ENCODE peak calls at places on chromosome 21, in five cellular contexts. V, N, Z, F and O are unnamed samples.

GRCh38 chr21:31872452-31873274 is at the start of gene HUNK:
- DNase-seq in N (peak), Z (no peak), V (no peak), F (no peak), O (no peak)

GRCh38 chr21:31117046-31117916 is 79.0 kb upstream of the KRTAP19-8 start:
- DNase-seq in V (no peak), F (no peak), Z (no peak), N (no peak), O (no peak)

GRCh38 chr21:35940074-35940927 is 120.0 kb downstream of the SETD4 start:
- DNase-seq in V (peak), N (peak), Z (peak), F (no peak), O (peak)

GRCh38 chr21:38139380-38140168 is 117.2 kb upstream of the KCNJ15 start:
- DNase-seq in V (no peak), Z (no peak), N (no peak), F (no peak), O (no peak)

GRCh38 chr21:43720539-43721224 is 1.8 kb downstream of the PDXK start:
- DNase-seq in N (no peak), F (no peak), Z (peak), V (no peak), O (no peak)

GRCh38 chr21:43664358-43664757 is 5.0 kb downstream of the RRP1B start:
- DNase-seq in V (no peak), F (no peak), Z (no peak), N (no peak), O (no peak)

GRCh38 chr21:39687069-39687468 is 57.9 kb upstream of the IGSF5 start:
- DNase-seq in F (no peak), N (no peak), Z (no peak), V (no peak), O (no peak)

GRCh38 chr21:31351973-31352372 is 7.9 kb upstream of the TIAM1 start:
- DNase-seq in N (no peak), V (no peak), F (no peak), Z (no peak), O (no peak)

GRCh38 chr21:43740497-43741156 is 21.7 kb downstream of the PDXK start:
- DNase-seq in N (peak), Z (peak), V (peak), F (no peak), O (no peak)

GRCh38 chr21:36385233-36385908 is at the start of gene CHAF1B:
- DNase-seq in F (no peak), V (peak), N (peak), Z (peak), O (peak)

GRCh38 chr21:35394634-35395369 is 345.7 kb upstream of the RUNX1 start:
- DNase-seq in Z (no peak), F (no peak), V (no peak), N (no peak), O (no peak)

GRCh38 chr21:20882462-20883415 is 115.5 kb upstream of the NCAM2 start:
- DNase-seq in V (peak), F (no peak), N (no peak), Z (peak), O (peak)

GRCh38 chr21:31290765-31291164 is 53.3 kb downstream of the TIAM1 start:
- DNase-seq in N (no peak), Z (no peak), V (no peak), F (no peak), O (no peak)

GRCh38 chr21:15326032-15326867 is 261.4 kb upstream of the NRIP1 start:
- DNase-seq in N (no peak), F (no peak), V (no peak), Z (no peak), O (no peak)

GRCh38 chr21:15241997-15242767 is 177.4 kb upstream of the NRIP1 start:
- DNase-seq in N (no peak), F (no peak), V (no peak), Z (no peak), O (no peak)

GRCh38 chr21:44013380-44014088 is 1.4 kb downstream of the TRAPPC10 start:
- DNase-seq in Z (peak), F (no peak), V (no peak), N (no peak), O (peak)

GRCh38 chr21:23936224-23936623 is 1671.1 kb downstream of the MRPL39 start:
- DNase-seq in F (no peak), N (no peak), Z (peak), V (no peak), O (peak)

GRCh38 chr21:38148046-38148445 is 108.7 kb upstream of the KCNJ15 start:
- DNase-seq in N (no peak), Z (no peak), F (no peak), V (no peak), O (no peak)

GRCh38 chr21:17802568-17802967 is 16.6 kb downstream of the C21orf91 start:
- DNase-seq in V (no peak), Z (no peak), F (no peak), N (no peak), O (no peak)

GRCh38 chr21:41769933-41770332 is 3.1 kb upstream of the RIPK4 start:
- DNase-seq in F (no peak), V (no peak), N (no peak), Z (no peak), O (no peak)

GRCh38 chr21:41769106-41769505 is 2.3 kb upstream of the RIPK4 start:
- DNase-seq in V (no peak), Z (no peak), N (no peak), F (no peak), O (no peak)

GRCh38 chr21:41767606-41768370 is 936 bp upstream of the RIPK4 start:
- DNase-seq in Z (no peak), N (no peak), V (no peak), F (no peak), O (no peak)

GRCh38 chr21:41769521-41769920 is 2.7 kb upstream of the RIPK4 start:
- DNase-seq in Z (no peak), V (no peak), F (no peak), N (no peak), O (no peak)

GRCh38 chr21:41768371-41769042 is 1.7 kb upstream of the RIPK4 start:
- DNase-seq in V (peak), F (no peak), N (no peak), Z (no peak), O (no peak)
- TF ChIP-seq POLR2A in V (no peak), F (no peak), N (no peak), Z (no peak), O (no peak)

GRCh38 chr21:33327326-33327725 is 2.6 kb downstream of the IFNAR1 start:
- DNase-seq in V (no peak), Z (no peak), N (no peak), F (no peak), O (no peak)

GRCh38 chr21:33327792-33328433 is 3.1 kb downstream of the IFNAR1 start:
- DNase-seq in F (no peak), V (no peak), N (no peak), Z (no peak), O (no peak)

GRCh38 chr21:33324311-33325221 is at the start of gene IFNAR1:
- DNase-seq in V (peak), N (peak), F (peak), Z (peak), O (peak)

GRCh38 chr21:33330726-33331125 is 6.0 kb downstream of the IFNAR1 start:
- DNase-seq in N (no peak), F (no peak), V (no peak), Z (no peak), O (no peak)

DNA sequence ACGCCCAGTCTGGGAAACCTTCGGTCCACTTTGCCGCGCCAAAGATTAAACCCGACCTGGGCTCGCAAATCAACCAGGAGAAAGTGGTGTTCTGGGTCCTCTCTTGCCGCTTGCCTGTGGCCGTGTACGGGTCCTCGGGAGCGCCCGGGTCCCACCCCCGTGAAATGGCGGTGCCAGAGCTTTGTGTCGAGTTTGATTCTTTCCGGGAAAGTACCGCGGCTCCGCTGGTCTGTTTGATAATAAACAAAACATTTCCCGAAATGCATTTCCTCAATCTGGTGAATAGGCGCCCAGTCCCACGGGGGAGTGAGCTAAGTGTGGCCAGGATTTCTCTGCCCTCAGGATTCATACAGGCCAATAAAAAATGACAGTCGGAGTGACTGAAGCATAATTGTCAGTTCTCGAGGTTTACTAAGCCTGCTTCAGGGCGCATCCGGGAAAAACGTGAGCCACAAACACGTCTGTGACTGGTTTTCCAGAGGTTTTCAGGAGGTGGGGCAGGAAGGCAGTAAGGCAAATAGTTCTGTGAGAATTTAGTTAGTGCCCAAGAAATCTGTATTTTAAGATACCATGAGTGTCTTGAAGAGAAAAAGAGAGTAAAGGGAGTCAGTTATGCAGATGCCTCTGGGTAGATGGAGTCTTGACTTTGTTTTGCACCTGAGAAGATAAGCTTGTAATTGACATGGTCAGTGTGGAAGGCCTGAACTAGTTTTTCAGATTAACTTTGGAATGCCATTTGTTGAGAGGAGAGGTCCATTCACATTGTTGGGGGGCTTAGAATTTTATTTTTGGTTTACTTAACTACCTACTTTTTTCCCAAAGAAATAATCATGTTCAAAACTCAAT is 675 bp downstream of the IFNAR1 start:
- DNase-seq in Z (peak), V (peak), F (no peak), N (no peak), O (peak)
- TF ChIP-seq POLR2A in Z (no peak), V (no peak), F (no peak), N (no peak), O (peak)

GRCh38 chr21:45404726-45405270 is at the start of gene COL18A1:
- DNase-seq in Z (peak), V (peak), F (no peak), N (peak), O (peak)
- TF ChIP-seq POLR2A in Z (peak), V (no peak), F (no peak), N (peak), O (no peak)

DNA sequence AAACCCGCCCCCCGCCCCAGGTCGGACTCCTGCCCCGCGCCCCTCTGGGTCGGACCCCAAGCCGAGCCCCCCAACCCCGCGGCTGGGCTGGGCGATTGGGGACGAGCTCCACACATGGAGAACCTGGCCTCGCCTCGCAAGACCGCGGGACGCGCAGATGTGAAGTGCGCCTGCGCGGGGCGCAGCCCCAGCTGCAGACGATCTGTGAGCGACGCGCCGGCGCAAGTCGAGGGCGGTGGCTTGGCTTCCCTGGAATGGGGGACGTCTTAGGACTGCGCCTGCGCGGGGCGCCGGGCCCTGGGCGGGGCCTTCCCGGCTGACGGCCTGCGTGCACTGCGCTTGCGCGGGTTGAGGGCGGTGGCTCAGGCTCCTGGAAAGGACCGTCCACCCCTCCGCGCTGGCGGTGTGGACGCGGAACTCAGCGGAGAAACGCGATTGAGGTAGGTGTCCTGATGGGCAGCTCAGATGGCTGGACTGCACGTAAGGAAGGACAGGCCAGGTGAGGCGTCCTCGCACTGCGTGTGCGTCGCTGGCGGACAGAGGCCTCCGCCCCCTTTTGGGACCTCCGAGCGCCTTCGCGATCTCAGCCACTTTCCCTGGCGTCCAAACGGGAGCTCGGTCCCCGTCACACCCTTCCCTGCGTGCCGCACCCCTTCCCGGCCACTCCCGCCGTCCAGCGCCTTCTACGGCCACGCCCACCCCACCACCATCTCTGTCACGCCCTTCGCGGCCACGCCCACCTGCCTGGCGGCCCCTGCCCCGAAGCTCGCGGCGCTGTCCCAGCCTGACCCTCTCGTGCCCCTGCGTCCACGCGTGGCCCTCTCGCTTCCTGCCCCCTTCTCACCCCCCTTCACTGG is at the start of gene PRMT2:
- DNase-seq in N (peak), Z (peak), F (peak), V (peak), O (peak)
- TF ChIP-seq POLR2A in N (peak), Z (peak), F (no peak), V (no peak), O (peak)